ENCODE peak calls at places on chromosomes 7 and 10, in eight cellular contexts. O is IMR-90, N is heart left ventricle, Z is mesenchymal stem cell, R is psoas muscle, V is aorta, J is stomach, D is adipocyte. E is an unnamed sample. For H3K36me3 and H3K9me3, the result is how much of the 10 kb centered on the place peaks cover.

GRCh38 chr7:158366916-158367633 is 220.5 kb downstream of the PTPRN2 start:
- DNase-seq in N (no peak), V (no peak), O (no peak), J (no peak), D (no peak), R (no peak), Z (no peak), E (no peak)

GRCh38 chr7:16695621-16696237 is 49.7 kb downstream of the BZW2 start:
- DNase-seq in D (peak), O (peak), J (peak), R (no peak), V (no peak), Z (peak), N (no peak), E (peak)

GRCh38 chr10:117541405-117541908 is 1.1 kb upstream of the EMX2 start:
- DNase-seq in J (no peak), Z (no peak), D (no peak), V (no peak), O (no peak), N (no peak), R (peak), E (no peak)

GRCh38 chr7:29987821-29988317 is 1.7 kb downstream of the SCRN1 start:
- DNase-seq in Z (peak), R (no peak), J (no peak), O (peak), N (no peak), D (peak), V (no peak), E (no peak)

GRCh38 chr7:471866-472639 is 47.6 kb downstream of the PDGFA start:
- DNase-seq in D (peak), N (peak), O (peak), R (peak), V (peak), J (peak), Z (peak), E (peak)

GRCh38 chr7:1163121-1163520 is 3.1 kb upstream of the ZFAND2A start:
- DNase-seq in Z (no peak), O (no peak), N (no peak), V (no peak), R (no peak), J (no peak), D (no peak), E (no peak)

GRCh38 chr10:119353438-119353837 is 146.1 kb downstream of the GRK5 start:
- DNase-seq in O (no peak), R (no peak), V (no peak), J (no peak), D (no peak), Z (no peak), N (no peak), E (no peak)

GRCh38 chr7:77550586-77550985 is 13.5 kb downstream of the PTPN12 start:
- DNase-seq in O (peak), N (no peak), Z (no peak), J (no peak), R (no peak), D (peak), V (no peak), E (no peak)

GRCh38 chr10:30355601-30356000 is 6.5 kb upstream of the MTPAP start:
- DNase-seq in V (no peak), J (no peak), Z (no peak), N (no peak), O (no peak), R (no peak), D (no peak), E (no peak)

GRCh38 chr10:106043833-106044232 is 1120.7 kb downstream of the SORCS1 start:
- DNase-seq in Z (peak), V (no peak), R (no peak), N (no peak), O (peak), J (no peak), D (no peak), E (no peak)

GRCh38 chr10:44357141-44357540 is 27.8 kb downstream of the CXCL12 start:
- DNase-seq in O (no peak), Z (no peak), N (no peak), J (no peak), D (no peak), R (no peak), V (no peak), E (no peak)

GRCh38 chr10:43140414-43140813 is 2.2 kb downstream of the CSGALNACT2 start:
- DNase-seq in N (no peak), V (no peak), R (no peak), O (peak), J (no peak), Z (peak), D (peak), E (no peak)

GRCh38 chr10:72321248-72322029 is 33.3 kb downstream of the DNAJB12 start:
- DNase-seq in Z (no peak), J (no peak), R (no peak), V (no peak), O (no peak), D (no peak), N (no peak), E (no peak)

GRCh38 chr10:11874568-11875182 is 51.5 kb downstream of the PROSER2 start:
- DNase-seq in Z (peak), J (peak), O (peak), V (no peak), D (peak), R (peak), N (peak), E (no peak)

GRCh38 chr7:82593780-82594179 is 150.2 kb upstream of the CACNA2D1 start:
- DNase-seq in R (no peak), V (no peak), J (no peak), O (peak), Z (peak), N (no peak), D (no peak), E (no peak)

GRCh38 chr7:47416454-47417121 is 165.3 kb downstream of the TNS3 start:
- DNase-seq in V (no peak), J (no peak), N (no peak), O (no peak), D (no peak), Z (peak), R (no peak), E (peak)

GRCh38 chr10:48551796-48552591 is 52.9 kb downstream of the ARHGAP22 start:
- DNase-seq in V (peak), N (peak), D (peak), Z (peak), J (no peak), O (peak), R (peak), E (peak)

GRCh38 chr10:73590881-73591577 is at the start of gene USP54:
- DNase-seq in V (no peak), D (peak), R (no peak), Z (peak), J (no peak), N (no peak), O (peak), E (no peak)

GRCh38 chr10:68106656-68107055 is 2.6 kb upstream of the MYPN start:
- DNase-seq in J (no peak), N (no peak), Z (peak), D (peak), V (no peak), R (no peak), O (peak), E (no peak)

GRCh38 chr7:147079083-147079482 is 962.5 kb downstream of the CNTNAP2 start:
- DNase-seq in N (no peak), O (no peak), V (no peak), D (no peak), J (no peak), R (no peak), Z (no peak), E (no peak)

GRCh38 chr10:66931340-66931948 is 5.6 kb downstream of the LRRTM3 start:
- DNase-seq in D (peak), V (no peak), N (no peak), O (peak), J (no peak), R (no peak), Z (peak), E (no peak)

DNA sequence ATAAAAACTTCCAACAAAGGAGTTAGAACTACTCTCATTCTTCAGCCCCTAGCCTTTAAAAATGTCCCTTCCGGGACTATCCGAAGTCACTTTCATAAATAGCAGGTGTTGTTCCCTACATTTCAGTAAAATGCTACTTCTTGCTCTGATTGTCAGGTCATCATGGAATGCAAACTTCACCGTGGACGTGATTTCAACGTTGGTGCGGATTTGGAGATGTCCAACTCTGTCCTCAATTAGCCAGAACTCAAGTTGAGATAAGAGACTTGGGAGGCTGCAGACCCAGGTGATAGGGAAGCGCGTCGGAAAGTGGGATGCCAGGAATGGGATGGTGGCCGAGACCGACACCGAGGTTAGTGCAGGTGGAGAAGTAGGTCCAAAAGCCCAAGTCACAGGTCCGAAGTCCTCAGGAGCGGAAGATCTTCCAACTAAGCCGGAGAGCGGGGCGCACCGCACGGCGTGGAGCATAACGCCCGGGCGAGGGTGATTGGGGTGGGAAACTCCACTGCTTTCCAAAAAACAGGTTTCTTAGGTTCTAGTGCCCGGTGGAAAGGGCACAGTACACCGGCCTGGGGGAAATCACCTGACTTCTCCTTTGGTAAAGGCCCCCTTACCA is 11.5 kb upstream of the SPAG6 start:
- DNase-seq in R (no peak), J (no peak), Z (peak), O (no peak), D (no peak), N (no peak), V (no peak), E (no peak)
- H3K4me3 ChIP-seq in R (no peak), J (no peak), Z (no peak), O (no peak), D (no peak), N (no peak), V (no peak), E (no peak)

GRCh38 chr7:6435486-6436384 is 12.0 kb downstream of the DAGLB start:
- DNase-seq in D (peak), V (peak), N (peak), J (peak), Z (peak), R (peak), O (peak), E (peak)

GRCh38 chr7:6430271-6430940 is 17.3 kb downstream of the DAGLB start:
- DNase-seq in D (peak), R (no peak), V (no peak), J (no peak), N (no peak), O (peak), Z (peak), E (no peak)

GRCh38 chr7:6430974-6431373 is 16.8 kb downstream of the DAGLB start:
- DNase-seq in O (no peak), N (no peak), R (no peak), D (no peak), J (no peak), Z (no peak), V (no peak), E (no peak)

GRCh38 chr7:6433814-6434630 is 13.7 kb downstream of the DAGLB start:
- DNase-seq in J (no peak), D (no peak), Z (no peak), N (no peak), R (no peak), O (no peak), V (no peak), E (no peak)

DNA sequence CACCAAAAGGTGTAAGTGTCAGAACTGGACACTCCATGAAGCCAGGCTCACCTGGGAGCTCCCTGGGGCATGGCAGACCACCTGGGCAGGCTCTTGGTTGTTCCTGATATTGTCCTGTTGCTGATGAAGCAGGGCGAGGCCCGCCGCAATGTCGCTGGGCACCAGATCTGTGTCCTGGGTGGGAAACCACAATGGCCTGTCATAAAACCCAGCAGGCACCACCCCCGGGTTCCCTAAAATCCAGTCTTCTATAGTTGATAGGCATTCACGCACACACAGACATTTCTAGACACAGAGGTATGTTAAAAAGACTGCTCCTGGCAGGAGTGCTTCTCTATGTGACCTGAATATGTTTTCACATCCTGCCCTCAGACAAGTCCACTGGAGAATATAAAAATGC is 15.0 kb downstream of the DAGLB start:
- DNase-seq in D (no peak), V (no peak), N (no peak), R (no peak), Z (no peak), O (no peak), J (no peak), E (no peak)
- H3K36me3 ChIP-seq in D (under half), V (under half), N (under half), R (half or more), Z (half or more), O (under half), J (half or more), E (under half)

GRCh38 chr7:57210871-57211270 is 78.6 kb upstream of the ZNF479 start:
- DNase-seq in Z (no peak), R (no peak), O (no peak), N (no peak), V (no peak), D (no peak), J (peak), E (no peak)

GRCh38 chr7:57218196-57218716 is 86.0 kb upstream of the ZNF479 start:
- DNase-seq in N (no peak), D (no peak), J (no peak), R (no peak), O (no peak), Z (no peak), V (no peak), E (no peak)

GRCh38 chr7:57216340-57216739 is 84.1 kb upstream of the ZNF479 start:
- DNase-seq in D (no peak), J (no peak), V (no peak), R (no peak), N (no peak), Z (no peak), O (no peak), E (no peak)

GRCh38 chr7:57211428-57212100 is 79.3 kb upstream of the ZNF479 start:
- DNase-seq in N (no peak), R (no peak), O (no peak), Z (no peak), J (peak), D (no peak), V (no peak), E (peak)

GRCh38 chr7:57215423-57215822 is 83.2 kb upstream of the ZNF479 start:
- DNase-seq in J (no peak), V (no peak), N (no peak), R (no peak), Z (no peak), D (no peak), O (no peak), E (no peak)
- H3K9me3 ChIP-seq in J (half or more), V (under half), N (under half), R (under half), Z (under half), D (under half), O (under half), E (under half)

DNA sequence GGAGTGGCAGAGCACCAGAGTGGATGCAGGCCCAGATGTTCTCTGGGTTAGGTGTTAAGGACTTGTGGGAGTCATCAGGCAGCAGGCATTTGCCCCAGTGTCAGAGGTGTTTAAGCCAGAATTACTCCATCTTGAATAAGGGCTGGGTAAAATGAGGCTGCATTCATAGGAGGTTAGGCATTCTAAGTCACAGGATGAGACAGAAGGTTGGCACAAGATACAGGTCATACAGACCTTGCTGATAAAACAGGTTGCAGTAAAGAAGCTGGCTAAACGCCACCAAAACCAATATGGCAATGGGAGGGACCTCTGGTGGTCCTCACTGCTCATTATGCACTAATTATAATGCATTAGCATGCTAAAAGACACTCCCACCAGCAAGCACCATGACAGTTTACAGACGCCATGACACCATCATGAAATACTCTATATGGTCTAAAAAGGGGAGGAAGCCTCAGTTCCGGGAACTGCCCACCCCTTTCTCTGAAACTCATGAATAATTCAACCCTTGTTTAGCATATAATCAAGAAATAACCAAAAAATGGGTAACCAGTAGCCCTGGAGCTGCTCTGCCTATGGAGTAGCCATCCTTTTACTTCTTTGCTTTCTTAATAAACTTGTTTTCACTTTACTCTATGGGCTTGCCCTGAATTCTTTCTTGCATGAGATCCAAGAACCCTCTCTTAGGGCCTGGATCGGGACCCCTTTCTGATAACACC is 882 bp upstream of the LRRC61 start:
- DNase-seq in D (no peak), Z (no peak), N (no peak), R (no peak), J (no peak), V (no peak), O (no peak), E (peak)
- H3K4me3 ChIP-seq in D (no peak), Z (no peak), N (peak), R (peak), J (peak), V (peak), O (no peak), E (no peak)

DNA sequence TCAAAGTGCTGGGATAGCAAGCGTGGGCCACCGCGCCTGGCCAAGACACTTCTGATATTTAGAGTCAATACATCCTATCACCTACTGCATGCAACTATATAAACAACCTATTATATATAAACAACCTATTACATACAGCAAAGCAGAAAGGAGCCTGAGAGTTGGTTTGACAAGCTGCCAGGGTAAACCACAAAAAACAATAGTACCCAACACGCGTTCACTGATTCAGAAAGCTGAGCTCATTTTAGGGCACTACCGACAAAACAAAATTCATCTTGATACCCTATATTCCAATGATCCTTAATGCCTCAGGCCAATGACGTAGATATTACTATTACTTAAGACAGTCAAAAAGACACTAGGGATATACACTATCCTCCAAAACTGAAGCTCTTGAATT is 16.2 kb downstream of the MALSU1 start:
- DNase-seq in J (no peak), R (no peak), Z (no peak), N (no peak), V (no peak), D (no peak), O (no peak), E (no peak)
- H3K36me3 ChIP-seq in J (under half), R (under half), Z (under half), N (under half), V (under half), D (under half), O (under half), E (under half)

DNA sequence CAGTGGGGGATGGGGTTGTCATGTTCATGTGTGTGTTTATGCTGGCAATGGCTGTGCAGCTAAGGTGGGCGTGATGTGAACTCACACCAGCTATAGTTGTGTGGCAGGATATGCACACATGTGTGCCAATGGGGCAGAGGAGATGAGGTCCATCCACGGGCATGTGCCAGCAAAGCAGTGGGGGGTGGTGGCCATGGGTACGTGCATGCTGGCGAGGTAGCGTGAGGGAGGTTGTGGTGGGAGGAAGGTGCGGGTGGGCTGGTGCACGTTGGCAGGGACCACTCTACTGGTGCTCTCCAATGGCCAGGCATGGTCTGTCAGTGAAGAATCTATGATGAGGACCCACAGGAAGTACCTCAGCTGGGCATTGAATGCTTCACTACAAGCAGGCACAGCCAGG is 567.5 kb upstream of the SORCS1 start:
- DNase-seq in N (no peak), J (no peak), D (no peak), R (no peak), O (no peak), Z (no peak), V (no peak), E (no peak)
- H3K9me3 ChIP-seq in N (under half), J (under half), D (under half), R (under half), O (under half), Z (under half), V (under half), E (under half)